ENCODE peak calls at places on chromosomes 13 and 19, in five cellular contexts. Z, K, D, V and H are unnamed samples.

GRCh38 chr13:74464656-74465055 is 330.5 kb upstream of the KLF12 start:
- DNase-seq in D (no peak), K (no peak), Z (no peak), V (peak), H (no peak)

GRCh38 chr13:101706651-101707050 is 254.2 kb downstream of the ITGBL1 start:
- DNase-seq in Z (no peak), V (no peak), K (no peak), D (peak), H (peak)

GRCh38 chr13:84393981-84394625 is 511.8 kb upstream of the SLITRK1 start:
- DNase-seq in V (no peak), D (no peak), Z (no peak), K (no peak), H (no peak)

GRCh38 chr13:75968103-75968838 is 332.1 kb downstream of the LMO7 start:
- DNase-seq in Z (no peak), D (peak), V (no peak), K (no peak), H (no peak)

GRCh38 chr19:11090264-11091032 is 1.2 kb downstream of the LDLR start:
- DNase-seq in Z (peak), V (peak), D (peak), K (peak), H (peak)

GRCh38 chr13:87172166-87172825 is 498.9 kb upstream of the SLITRK5 start:
- DNase-seq in Z (no peak), V (no peak), K (no peak), D (no peak), H (no peak)

GRCh38 chr13:27960362-27961226 is 8.5 kb downstream of the CDX2 start:
- DNase-seq in V (peak), D (peak), K (no peak), Z (no peak), H (no peak)

GRCh38 chr19:50510700-50511068 is 307 bp downstream of the JOSD2 start:
- DNase-seq in D (no peak), K (no peak), Z (no peak), V (no peak), H (no peak)

GRCh38 chr13:105153626-105154025 is 1381.8 kb downstream of the EFNB2 start:
- DNase-seq in D (no peak), K (no peak), V (no peak), Z (no peak), H (no peak)

GRCh38 chr19:48660854-48661731 is 11.7 kb downstream of the NTN5 start:
- DNase-seq in K (peak), Z (peak), V (peak), D (peak), H (peak)

GRCh38 chr13:102182170-102182569 is 219.7 kb downstream of the FGF14 start:
- DNase-seq in D (no peak), Z (no peak), K (no peak), V (no peak), H (no peak)

GRCh38 chr19:36151144-36152051 is 849 bp downstream of the COX7A1 start:
- DNase-seq in D (peak), V (peak), K (peak), Z (peak), H (no peak)

GRCh38 chr13:43170497-43170896 is 147.1 kb downstream of the DNAJC15 start:
- DNase-seq in V (no peak), Z (no peak), K (no peak), D (no peak), H (no peak)

GRCh38 chr13:73421310-73421912 is 362.6 kb downstream of the KLF5 start:
- DNase-seq in D (peak), K (no peak), V (no peak), Z (no peak), H (no peak)

GRCh38 chr19:18846862-18847515 is 15.2 kb downstream of the UPF1 start:
- DNase-seq in D (peak), Z (no peak), K (peak), V (peak), H (peak)

GRCh38 chr13:28494861-28495585 is at the start of gene FLT1:
- DNase-seq in D (peak), K (no peak), Z (no peak), V (peak), H (no peak)

GRCh38 chr19:43416951-43417623 is 2.4 kb downstream of the TEX101 start:
- DNase-seq in V (no peak), D (no peak), K (no peak), Z (no peak), H (no peak)

GRCh38 chr19:54207908-54208783 is 7.5 kb downstream of the RPS9 start:
- DNase-seq in D (peak), Z (peak), V (peak), K (no peak), H (no peak)

GRCh38 chr19:32018014-32018413 is 327.4 kb upstream of the ZNF507 start:
- DNase-seq in Z (no peak), V (no peak), K (peak), D (peak), H (no peak)

GRCh38 chr13:36997716-36998427 is 1.3 kb downstream of the ALG5 start:
- DNase-seq in V (no peak), D (peak), Z (no peak), K (no peak), H (no peak)
- TF ChIP-seq CTCF in V (no peak), D (no peak), Z (no peak), K (no peak), H (no peak)

GRCh38 chr13:81929988-81930387 is 1589.1 kb upstream of the SPRY2 start:
- DNase-seq in V (no peak), Z (no peak), K (no peak), D (no peak), H (no peak)
- H3K4me3 ChIP-seq in V (no peak), Z (no peak), K (no peak), D (no peak), H (no peak)

GRCh38 chr19:21143428-21143827 is 1.6 kb downstream of the ZNF431 start:
- DNase-seq in V (no peak), K (no peak), Z (no peak), D (peak), H (no peak)
- H3K27ac ChIP-seq in V (no peak), K (no peak), Z (no peak), D (no peak), H (no peak)

GRCh38 chr13:90824027-90824426 is 523.5 kb upstream of the MIR17HG start:
- DNase-seq in V (no peak), K (no peak), Z (no peak), D (no peak), H (no peak)
- TF ChIP-seq CTCF in V (no peak), K (no peak), Z (no peak), D (no peak), H (no peak)

GRCh38 chr13:30303269-30303668 is 4.1 kb downstream of the KATNAL1 start:
- DNase-seq in Z (no peak), D (no peak), V (no peak), K (no peak), H (no peak)

GRCh38 chr13:30307966-30308290 is 577 bp upstream of the KATNAL1 start:
- DNase-seq in V (no peak), D (no peak), Z (no peak), K (no peak), H (no peak)

GRCh38 chr13:30307194-30307965 is at the start of gene KATNAL1:
- DNase-seq in K (peak), Z (peak), V (peak), D (peak), H (peak)

GRCh38 chr13:30306762-30307193 is 573 bp downstream of the KATNAL1 start:
- DNase-seq in K (peak), Z (peak), D (peak), V (peak), H (peak)

GRCh38 chr13:30305456-30305855 is 1.9 kb downstream of the KATNAL1 start:
- DNase-seq in V (no peak), K (no peak), D (no peak), Z (no peak), H (no peak)
- H3K4me3 ChIP-seq in V (no peak), K (no peak), D (no peak), Z (peak), H (no peak)

GRCh38 chr19:15438577-15438976 is 11.2 kb downstream of the WIZ start:
- DNase-seq in K (no peak), Z (no peak), D (peak), V (no peak), H (no peak)
- H3K27ac ChIP-seq in K (no peak), Z (peak), D (no peak), V (no peak), H (no peak)

GRCh38 chr19:12802267-12803106 is 618 bp downstream of the THSD8 start:
- DNase-seq in D (peak), K (no peak), Z (no peak), V (no peak), H (no peak)
- TF ChIP-seq CTCF in D (no peak), K (no peak), Z (no peak), V (no peak), H (no peak)